ENCODE peak calls at places on chromosome 16, in five cellular contexts. G is hepatic stellate cell, A is amygdala, U is RCC 7860, L is amniotic stem cell. K is an unnamed sample.

GRCh38 chr16:65339062-65339461 is 217.2 kb upstream of the CDH11 start:
- DNase-seq in L (no peak), U (no peak), A (no peak), G (no peak), K (no peak)

GRCh38 chr16:82055728-82056549 is 20.9 kb downstream of the HSD17B2 start:
- DNase-seq in U (no peak), A (no peak), L (no peak), G (no peak), K (no peak)

GRCh38 chr16:17232487-17232886 is 238.3 kb downstream of the XYLT1 start:
- DNase-seq in A (no peak), U (no peak), L (no peak), G (no peak), K (no peak)

GRCh38 chr16:21565816-21566669 is 33.3 kb upstream of the METTL9 start:
- DNase-seq in L (no peak), U (no peak), A (no peak), G (no peak), K (no peak)

GRCh38 chr16:11627822-11628457 is 40.3 kb upstream of the SNN start:
- DNase-seq in A (no peak), U (peak; percentile 93), G (peak; percentile 87), L (no peak), K (no peak)

GRCh38 chr16:12087901-12088364 is 111.4 kb downstream of the SNX29 start:
- DNase-seq in L (no peak), U (no peak), A (no peak), G (no peak), K (no peak)

GRCh38 chr16:83653785-83654184 is 154.0 kb upstream of the HSBP1 start:
- DNase-seq in A (no peak), U (peak; percentile 13), L (no peak), G (peak; percentile 23), K (no peak)

GRCh38 chr16:15907863-15908478 is 19.6 kb upstream of the CEP20 start:
- DNase-seq in L (no peak), U (no peak), A (no peak), G (peak; percentile 37), K (no peak)

GRCh38 chr16:67150833-67151396 is at the start of gene B3GNT9:
- DNase-seq in U (no peak), A (no peak), G (peak; percentile 92), L (peak; percentile 41), K (no peak)

GRCh38 chr16:84471966-84472365 is 32.5 kb downstream of the MEAK7 start:
- DNase-seq in U (no peak), A (no peak), G (no peak), L (no peak), K (no peak)

GRCh38 chr16:2238396-2239230 is 2.4 kb downstream of the DNASE1L2 start:
- DNase-seq in L (no peak), A (no peak), G (no peak), U (no peak), K (no peak)

GRCh38 chr16:7615565-7615964 is 282.9 kb downstream of the RBFOX1 start:
- DNase-seq in L (no peak), G (no peak), U (no peak), A (no peak), K (no peak)

GRCh38 chr16:24491721-24492120 is 47.6 kb upstream of the RBBP6 start:
- DNase-seq in L (no peak), A (no peak), G (no peak), U (no peak), K (no peak)

GRCh38 chr16:52469775-52470174 is 77.2 kb downstream of the TOX3 start:
- DNase-seq in G (no peak), L (no peak), A (no peak), U (no peak), K (no peak)

GRCh38 chr16:57528499-57529323 is 7.7 kb downstream of the CCDC102A start:
- DNase-seq in U (no peak), L (no peak), A (no peak), G (no peak), K (no peak)

GRCh38 chr16:26133401-26133800 is 441.6 kb downstream of the HS3ST4 start:
- DNase-seq in A (no peak), G (no peak), U (no peak), L (no peak), K (no peak)

GRCh38 chr16:180101-180920 is at the start of gene HBQ1:
- DNase-seq in L (no peak), U (no peak), A (no peak), G (peak; percentile 72), K (no peak)

GRCh38 chr16:67534420-67534819 is 5.8 kb downstream of the RIPOR1 start:
- DNase-seq in A (no peak), U (no peak), G (no peak), L (no peak), K (no peak)

GRCh38 chr16:19718624-19718965 is 524 bp downstream of the IQCK start:
- DNase-seq in G (peak; percentile 28), L (no peak), A (no peak), U (no peak), K (no peak)

GRCh38 chr16:8714143-8714542 is 39.7 kb downstream of the ABAT start:
- DNase-seq in U (no peak), L (no peak), G (no peak), A (no peak), K (no peak)

GRCh38 chr16:54066451-54067056 is 220.0 kb downstream of the IRX3 start:
- DNase-seq in G (no peak), A (no peak), U (peak; percentile 47), L (no peak), K (no peak)

GRCh38 chr16:88639231-88640038 is 1.1 kb downstream of the IL17C start:
- DNase-seq in G (peak; percentile 69), L (no peak), U (no peak), A (no peak), K (no peak)

K was measured in C1 segment of cervical spinal cord.